ENCODE peak calls at places on chromosomes 3 and 15, in six cellular contexts. P is psoas muscle, I is fibroblast of the aortic adventitia, U is lower leg skin, Q is IMR-90, J is SK-N-SH. T is an unnamed sample.

GRCh38 chr15:61889706-61890105 is 170.5 kb downstream of the VPS13C start:
- DNase-seq in J (no peak), I (no peak), U (no peak), Q (no peak), P (no peak), T (no peak)

GRCh38 chr15:35557544-35557943 is 11.6 kb upstream of the DPH6 start:
- DNase-seq in Q (peak; percentile 90), I (peak; percentile 96), J (no peak), U (no peak), P (no peak), T (no peak)

GRCh38 chr3:53728606-53729005 is 117.6 kb downstream of the CHDH start:
- DNase-seq in I (no peak), Q (no peak), U (no peak), P (no peak), J (no peak), T (no peak)

GRCh38 chr3:151918253-151919029 is 45.0 kb downstream of the SUCNR1 start:
- DNase-seq in Q (peak; percentile 75), I (peak; percentile 90), J (peak; percentile 12), P (no peak), U (peak; percentile 49), T (peak; percentile 62)

GRCh38 chr3:172387728-172388127 is 60.5 kb downstream of the GHSR start:
- DNase-seq in I (no peak), J (no peak), Q (no peak), U (no peak), P (no peak), T (no peak)

GRCh38 chr3:38551026-38551832 is 55.1 kb downstream of the EXOG start:
- DNase-seq in P (no peak), Q (no peak), I (no peak), U (no peak), J (no peak), T (no peak)

GRCh38 chr15:37109952-37110630 is 9.7 kb upstream of the MEIS2 start:
- DNase-seq in P (peak; percentile 64), Q (no peak), J (peak; percentile 51), U (no peak), I (peak; percentile 67), T (no peak)

GRCh38 chr3:134625462-134625861 is 25.4 kb downstream of the KY start:
- DNase-seq in J (no peak), I (no peak), Q (no peak), U (no peak), P (no peak), T (no peak)

GRCh38 chr15:98522127-98522526 is 126.2 kb upstream of the IGF1R start:
- DNase-seq in Q (no peak), I (no peak), J (no peak), P (no peak), U (no peak), T (no peak)

GRCh38 chr3:72347819-72348319 is 500.4 kb downstream of the SHQ1 start:
- DNase-seq in P (peak; percentile 72), J (no peak), Q (no peak), I (peak; percentile 78), U (peak; percentile 89), T (no peak)

GRCh38 chr3:188185717-188186236 is 31.8 kb downstream of the LPP start:
- DNase-seq in J (no peak), Q (no peak), U (no peak), P (peak; percentile 30), I (no peak), T (no peak)

GRCh38 chr3:14460342-14461005 is 58.1 kb downstream of the SLC6A6 start:
- DNase-seq in U (peak; percentile 38), I (peak; percentile 99), P (peak; percentile 76), Q (peak; percentile 93), J (no peak), T (no peak)

GRCh38 chr3:98954806-98955205 is 53.3 kb upstream of the DCBLD2 start:
- DNase-seq in Q (peak; percentile 50), J (no peak), I (peak; percentile 45), P (no peak), U (peak; percentile 21), T (no peak)

GRCh38 chr3:72839057-72839456 is 9.2 kb downstream of the SHQ1 start:
- DNase-seq in P (no peak), J (no peak), I (no peak), U (no peak), Q (no peak), T (no peak)

GRCh38 chr3:171488479-171488878 is 28.3 kb upstream of the TNIK start:
- DNase-seq in J (no peak), Q (no peak), P (no peak), I (no peak), U (no peak), T (no peak)

GRCh38 chr3:4836516-4836915 is 142.7 kb upstream of the BHLHE40 start:
- DNase-seq in J (no peak), I (no peak), U (no peak), Q (no peak), P (no peak), T (no peak)

GRCh38 chr3:11290743-11291680 is 18.8 kb downstream of the ATG7 start:
- DNase-seq in P (no peak), U (no peak), J (no peak), I (peak; percentile 58), Q (peak; percentile 84), T (no peak)

GRCh38 chr15:28786521-28786920 is 61.9 kb downstream of the GOLGA6L7 start:
- DNase-seq in P (no peak), I (peak; percentile 84), J (no peak), U (no peak), Q (no peak), T (no peak)

GRCh38 chr15:90819850-90820249 is 48.5 kb upstream of the FURIN start:
- DNase-seq in U (no peak), P (no peak), Q (no peak), J (no peak), I (no peak), T (no peak)

GRCh38 chr3:172031957-172032356 is 7.4 kb upstream of the FNDC3B start:
- DNase-seq in P (no peak), U (no peak), J (no peak), Q (no peak), I (no peak), T (no peak)

GRCh38 chr15:48059786-48060185 is 61.0 kb upstream of the SLC24A5 start:
- DNase-seq in U (no peak), P (peak; percentile 20), Q (peak; percentile 14), I (peak; percentile 47), J (no peak), T (no peak)

GRCh38 chr15:71945012-71945411 is 134.7 kb downstream of the NR2E3 start:
- DNase-seq in U (no peak), Q (peak; percentile 4), J (no peak), P (no peak), I (no peak), T (no peak)

GRCh38 chr3:125140817-125141595 is 71.5 kb downstream of the SLC12A8 start:
- DNase-seq in I (no peak), P (no peak), Q (no peak), U (no peak), J (peak; percentile 45), T (peak; percentile 51)

GRCh38 chr15:101031203-101031602 is 112.0 kb downstream of the LRRK1 start:
- DNase-seq in J (no peak), I (peak; percentile 37), P (no peak), U (no peak), Q (peak; percentile 32), T (no peak)

GRCh38 chr3:27840807-27841594 is 118.9 kb upstream of the EOMES start:
- DNase-seq in J (no peak), Q (no peak), I (no peak), U (no peak), P (no peak), T (no peak)

GRCh38 chr3:194711913-194712312 is 26.2 kb downstream of the FAM43A start:
- DNase-seq in Q (peak; percentile 91), U (peak; percentile 21), J (no peak), I (peak; percentile 62), P (peak; percentile 22), T (no peak)

GRCh38 chr3:32934150-32934742 is 17.2 kb upstream of the CCR4 start:
- DNase-seq in Q (peak; percentile 13), P (no peak), J (peak; percentile 57), U (no peak), I (peak; percentile 51), T (peak; percentile 50)

GRCh38 chr3:58874795-58875194 is 175.0 kb downstream of the CFAP20DC start:
- DNase-seq in U (no peak), Q (peak; percentile 62), I (peak; percentile 27), J (no peak), P (no peak), T (peak; percentile 30)

GRCh38 chr3:138493804-138494606 is 59.6 kb downstream of the ESYT3 start:
- DNase-seq in Q (peak; percentile 87), P (no peak), J (no peak), I (peak; percentile 80), U (no peak), T (no peak)

GRCh38 chr15:71752604-71753289 is 57.6 kb upstream of the NR2E3 start:
- DNase-seq in P (peak; percentile 24), U (no peak), Q (peak; percentile 94), I (peak; percentile 94), J (peak; percentile 55), T (peak; percentile 56)

GRCh38 chr3:184742676-184743135 is 30.8 kb upstream of the MAGEF1 start:
- DNase-seq in Q (no peak), P (no peak), I (no peak), U (no peak), J (peak; percentile 65), T (no peak)

GRCh38 chr3:183275418-183275817 is 22.4 kb downstream of the B3GNT5 start:
- DNase-seq in J (no peak), I (peak; percentile 88), Q (peak; percentile 80), P (no peak), U (no peak), T (no peak)

GRCh38 chr3:62318752-62319569 is 54.4 kb downstream of the FEZF2 start:
- DNase-seq in J (peak; percentile 90), I (peak; percentile 81), P (peak; percentile 79), U (peak; percentile 76), Q (peak; percentile 79), T (peak; percentile 41)
- TF ChIP-seq CTCF in J (no peak), I (no peak), P (no peak), U (no peak), Q (no peak), T (no peak)

GRCh38 chr3:139522421-139522820 is 17.1 kb downstream of the RBP1 start:
- DNase-seq in Q (no peak), J (no peak), P (no peak), I (no peak), U (peak; percentile 4), T (no peak)
- TF ChIP-seq CTCF in Q (peak; percentile 4), J (peak; percentile 22), P (no peak), I (peak; percentile 7), U (no peak), T (no peak)

GRCh38 chr15:57495037-57495436 is 96.7 kb upstream of the MYZAP start:
- DNase-seq in Q (no peak), U (no peak), P (no peak), J (no peak), I (peak; percentile 5), T (no peak)
- TF ChIP-seq CTCF in Q (no peak), U (no peak), P (no peak), J (no peak), I (no peak), T (no peak)

GRCh38 chr15:68034719-68035293 is 19.3 kb upstream of the PIAS1 start:
- DNase-seq in J (no peak), I (no peak), P (no peak), Q (no peak), U (no peak), T (no peak)
- TF ChIP-seq CTCF in J (no peak), I (no peak), P (no peak), Q (no peak), U (no peak), T (no peak)